ENCODE peak calls at places on chromosomes 2 and 18, in seven cellular contexts. R is GM12865; K is D341Med; I is HT-29; S is epithelial cell of esophagus; N is stimulated activated CD4-positive, alpha-beta T cell treated with anti-CD3 and anti-CD28 coated beads, TNF-alpha, amount 100 ng/mL, for 24 hours; B is T-helper 2 cell. A is an unnamed sample.

GRCh38 chr2:105468655-105469042 is 69.8 kb upstream of the FHL2 start:
- DNase-seq in I (no peak), K (no peak), B (no peak), N (no peak), S (no peak), R (no peak), A (no peak)

GRCh38 chr2:215793747-215794595 is 219.4 kb downstream of the MREG start:
- DNase-seq in N (peak), I (peak), S (peak), K (no peak), B (no peak), R (peak), A (no peak)

GRCh38 chr18:55272510-55273243 is 313.4 kb upstream of the CCDC68 start:
- DNase-seq in N (no peak), K (no peak), S (no peak), I (no peak), B (no peak), R (no peak), A (no peak)

GRCh38 chr2:42128731-42129486 is 40.2 kb upstream of the EML4 start:
- DNase-seq in S (no peak), I (peak), N (no peak), B (no peak), K (no peak), R (peak), A (no peak)

GRCh38 chr2:152335851-152336102 is 803 bp downstream of the FMNL2 start:
- DNase-seq in B (no peak), N (peak), I (no peak), R (no peak), K (peak), S (no peak), A (peak)

GRCh38 chr2:239043326-239043725 is 195.4 kb downstream of the TWIST2 start:
- DNase-seq in B (no peak), S (no peak), I (no peak), K (no peak), R (no peak), N (no peak), A (no peak)

GRCh38 chr18:31880186-31880898 is 62.6 kb downstream of the TRAPPC8 start:
- DNase-seq in K (no peak), I (no peak), B (no peak), R (no peak), S (no peak), N (no peak), A (no peak)

GRCh38 chr2:9335322-9335754 is 88.0 kb downstream of the ITGB1BP1 start:
- DNase-seq in S (no peak), I (peak), N (no peak), R (no peak), B (no peak), K (no peak), A (no peak)

GRCh38 chr2:168594778-168595177 is 138.7 kb downstream of the CERS6 start:
- DNase-seq in I (no peak), B (no peak), R (peak), N (no peak), K (no peak), S (no peak), A (no peak)

GRCh38 chr18:74897971-74898657 is 300.4 kb downstream of the ZNF407 start:
- DNase-seq in S (peak), B (no peak), I (no peak), K (no peak), R (no peak), N (no peak), A (no peak)

GRCh38 chr18:50170004-50170403 is 24.9 kb downstream of the MYO5B start:
- DNase-seq in R (no peak), S (no peak), I (no peak), B (no peak), K (no peak), N (no peak), A (no peak)

GRCh38 chr2:214069254-214069653 is 341.6 kb upstream of the VWC2L start:
- DNase-seq in K (no peak), R (peak), I (peak), S (peak), N (no peak), B (no peak), A (no peak)

GRCh38 chr2:216644846-216645635 is 11.8 kb downstream of the IGFBP2 start:
- DNase-seq in S (no peak), R (no peak), K (no peak), I (no peak), B (no peak), N (no peak), A (no peak)

GRCh38 chr2:99876956-99877355 is 265.4 kb downstream of the AFF3 start:
- DNase-seq in I (no peak), K (no peak), S (no peak), R (no peak), N (no peak), B (no peak), A (no peak)

GRCh38 chr2:66578853-66579158 is 143.9 kb downstream of the MEIS1 start:
- DNase-seq in N (no peak), S (no peak), I (no peak), B (no peak), K (no peak), R (no peak), A (no peak)

GRCh38 chr2:10266133-10266620 is 36.5 kb upstream of the HPCAL1 start:
- DNase-seq in K (no peak), S (no peak), B (no peak), R (no peak), I (no peak), N (no peak), A (peak)

GRCh38 chr2:68415521-68415920 is 50.4 kb downstream of the PLEK start:
- DNase-seq in K (no peak), B (no peak), S (no peak), R (no peak), N (no peak), I (no peak), A (no peak)

GRCh38 chr2:106857882-106858478 is 28.0 kb downstream of the ST6GAL2 start:
- DNase-seq in K (no peak), S (no peak), I (no peak), R (no peak), N (no peak), B (no peak), A (no peak)

GRCh38 chr2:66553370-66553769 is 118.4 kb downstream of the MEIS1 start:
- DNase-seq in B (no peak), S (peak), N (no peak), K (no peak), R (no peak), I (no peak), A (peak)

GRCh38 chr18:54950221-54950620 is 9.0 kb downstream of the CCDC68 start:
- DNase-seq in B (no peak), N (no peak), R (no peak), K (no peak), S (peak), I (peak), A (no peak)

GRCh38 chr18:420661-421060 is 79.8 kb downstream of the COLEC12 start:
- DNase-seq in S (no peak), K (no peak), I (no peak), R (no peak), N (no peak), B (no peak), A (no peak)

GRCh38 chr18:41113885-41114482 is 841.0 kb upstream of the PIK3C3 start:
- DNase-seq in N (no peak), R (no peak), I (no peak), K (no peak), S (peak), B (no peak), A (no peak)

GRCh38 chr18:48116873-48117630 is 186.6 kb upstream of the SMAD2 start:
- DNase-seq in K (no peak), S (no peak), I (no peak), N (no peak), B (no peak), R (no peak), A (no peak)

GRCh38 chr18:50879302-50880107 is 587 bp downstream of the ME2 start:
- DNase-seq in R (peak), N (no peak), S (peak), I (peak), K (no peak), B (no peak), A (peak)

A was measured in pancreas.